ENCODE peak calls at places on chromosomes 11 and 22, in four cellular contexts. E is stimulated activated naive B cell treated with anti-CD40 and anti-IgM and Interleukin-4, amounts not matched to agents 10 μg/mL and 1 μg/mL and 100 μg/mL, for 72 hours; R is AG04449; U is AG09309. B is an unnamed sample.

GRCh38 chr11:6703247-6704063 is 20.3 kb upstream of the MRPL17 start:
- DNase-seq in E (no peak), R (no peak), U (peak), B (no peak)

GRCh38 chr22:31680764-31681624 is 19.0 kb upstream of the PISD start:
- DNase-seq in E (no peak), R (no peak), U (peak), B (no peak)

GRCh38 chr22:45246060-45246985 is 5.6 kb upstream of the KIAA0930 start:
- DNase-seq in E (no peak), R (peak), U (peak), B (peak)

GRCh38 chr11:112085822-112086421 is 634 bp downstream of the TIMM8B start:
- DNase-seq in E (no peak), R (no peak), U (no peak), B (no peak)

GRCh38 chr11:7512525-7513209 is 1.1 kb upstream of the PPFIBP2 start:
- DNase-seq in E (peak), R (no peak), U (peak), B (peak)

GRCh38 chr22:40436460-40437431 is 66.4 kb downstream of the SGSM3 start:
- DNase-seq in E (peak), R (no peak), U (peak), B (peak)

GRCh38 chr11:73998846-73999575 is 9.9 kb downstream of the UCP3 start:
- DNase-seq in E (no peak), R (no peak), U (no peak), B (no peak)

GRCh38 chr11:130588471-130588870 is 140.0 kb downstream of the ADAMTS15 start:
- DNase-seq in E (no peak), R (no peak), U (no peak), B (no peak)

GRCh38 chr11:122791836-122792235 is 46.5 kb upstream of the CRTAM start:
- DNase-seq in E (no peak), R (no peak), U (no peak), B (no peak)

GRCh38 chr22:37784829-37785495 is 22.8 kb upstream of the GCAT start:
- DNase-seq in E (no peak), R (no peak), U (no peak), B (no peak)

GRCh38 chr22:37716708-37717107 is 19.9 kb downstream of the TRIOBP start:
- DNase-seq in E (no peak), R (peak), U (no peak), B (no peak)

GRCh38 chr11:108967571-108967970 is 302.7 kb downstream of the DDX10 start:
- DNase-seq in E (no peak), R (no peak), U (no peak), B (no peak)

GRCh38 chr22:24513706-24514240 is 18.6 kb downstream of the UPB1 start:
- DNase-seq in E (no peak), R (no peak), U (no peak), B (no peak)

GRCh38 chr11:95230054-95231034 is 658 bp downstream of the SESN3 start:
- DNase-seq in E (peak), R (no peak), U (no peak), B (peak)

GRCh38 chr11:66920978-66921784 is 37.0 kb downstream of the PC start:
- DNase-seq in E (no peak), R (no peak), U (no peak), B (no peak)

GRCh38 chr22:32119568-32120235 is 39.4 kb downstream of the C22orf42 start:
- DNase-seq in E (no peak), R (no peak), U (no peak), B (no peak)